ENCODE peak calls at places on chromosome 5, in eight cellular contexts. One of them, this sample, is unnamed.

GRCh38 chr5:96930058-96930457 is 5.8 kb upstream of the LNPEP start:
- DNase-seq in aorta: no peak
- DNase-seq in brain microvascular endothelial cell: peak; percentile 72
- DNase-seq in HCT116: no peak
- DNase-seq in GM23248: no peak
- DNase-seq in right cardiac atrium: no peak
- DNase-seq in caudate nucleus: no peak
- DNase-seq in CD8-positive, alpha-beta T cell: no peak
- DNase-seq in this sample: no peak

GRCh38 chr5:140236896-140237598 is 62.1 kb downstream of the CYSTM1 start:
- DNase-seq in aorta: no peak
- DNase-seq in brain microvascular endothelial cell: no peak
- DNase-seq in HCT116: no peak
- DNase-seq in GM23248: no peak
- DNase-seq in right cardiac atrium: no peak
- DNase-seq in caudate nucleus: no peak
- DNase-seq in CD8-positive, alpha-beta T cell: no peak
- DNase-seq in this sample: peak; percentile 60

GRCh38 chr5:127296321-127296720 is 5.7 kb downstream of the MEGF10 start:
- DNase-seq in aorta: no peak
- DNase-seq in brain microvascular endothelial cell: peak; percentile 78
- DNase-seq in HCT116: no peak
- DNase-seq in GM23248: peak; percentile 79
- DNase-seq in right cardiac atrium: no peak
- DNase-seq in caudate nucleus: no peak
- DNase-seq in CD8-positive, alpha-beta T cell: no peak
- DNase-seq in this sample: peak; percentile 16

GRCh38 chr5:124341066-124341943 is 405.1 kb downstream of the ZNF608 start:
- DNase-seq in aorta: no peak
- DNase-seq in brain microvascular endothelial cell: no peak
- DNase-seq in HCT116: no peak
- DNase-seq in GM23248: no peak
- DNase-seq in right cardiac atrium: no peak
- DNase-seq in caudate nucleus: no peak
- DNase-seq in CD8-positive, alpha-beta T cell: no peak
- DNase-seq in this sample: no peak

GRCh38 chr5:137218471-137218870 is 280.7 kb downstream of the SPOCK1 start:
- DNase-seq in aorta: no peak
- DNase-seq in brain microvascular endothelial cell: no peak
- DNase-seq in HCT116: no peak
- DNase-seq in GM23248: peak; percentile 86
- DNase-seq in right cardiac atrium: no peak
- DNase-seq in caudate nucleus: no peak
- DNase-seq in CD8-positive, alpha-beta T cell: no peak
- DNase-seq in this sample: no peak

GRCh38 chr5:166772770-166773169 is 1518.7 kb upstream of the WWC1 start:
- DNase-seq in aorta: no peak
- DNase-seq in brain microvascular endothelial cell: no peak
- DNase-seq in HCT116: no peak
- DNase-seq in GM23248: peak; percentile 3
- DNase-seq in right cardiac atrium: no peak
- DNase-seq in caudate nucleus: no peak
- DNase-seq in CD8-positive, alpha-beta T cell: no peak
- DNase-seq in this sample: no peak

GRCh38 chr5:141363952-141364660 is at the start of gene PCDHGA5:
- DNase-seq in aorta: no peak
- DNase-seq in brain microvascular endothelial cell: no peak
- DNase-seq in HCT116: no peak
- DNase-seq in GM23248: no peak
- DNase-seq in right cardiac atrium: no peak
- DNase-seq in caudate nucleus: no peak
- DNase-seq in CD8-positive, alpha-beta T cell: no peak
- DNase-seq in this sample: no peak

GRCh38 chr5:40678021-40678939 is 1.4 kb upstream of the PTGER4 start:
- DNase-seq in aorta: no peak
- DNase-seq in brain microvascular endothelial cell: no peak
- DNase-seq in HCT116: no peak
- DNase-seq in GM23248: no peak
- DNase-seq in right cardiac atrium: no peak
- DNase-seq in caudate nucleus: no peak
- DNase-seq in CD8-positive, alpha-beta T cell: no peak
- DNase-seq in this sample: no peak

GRCh38 chr5:157888814-157889532 is 30.0 kb upstream of the CLINT1 start:
- DNase-seq in aorta: no peak
- DNase-seq in brain microvascular endothelial cell: no peak
- DNase-seq in HCT116: no peak
- DNase-seq in GM23248: no peak
- DNase-seq in right cardiac atrium: no peak
- DNase-seq in caudate nucleus: no peak
- DNase-seq in CD8-positive, alpha-beta T cell: no peak
- DNase-seq in this sample: peak; percentile 31

GRCh38 chr5:180201051-180201987 is 7.7 kb downstream of the RASGEF1C start:
- DNase-seq in aorta: no peak
- DNase-seq in brain microvascular endothelial cell: no peak
- DNase-seq in HCT116: peak; percentile 27
- DNase-seq in GM23248: peak; percentile 26
- DNase-seq in right cardiac atrium: no peak
- DNase-seq in caudate nucleus: no peak
- DNase-seq in CD8-positive, alpha-beta T cell: no peak
- DNase-seq in this sample: no peak

GRCh38 chr5:140054086-140054689 is 11.1 kb upstream of the NRG2 start:
- DNase-seq in aorta: no peak
- DNase-seq in brain microvascular endothelial cell: no peak
- DNase-seq in HCT116: no peak
- DNase-seq in GM23248: no peak
- DNase-seq in right cardiac atrium: no peak
- DNase-seq in caudate nucleus: no peak
- DNase-seq in CD8-positive, alpha-beta T cell: no peak
- DNase-seq in this sample: no peak

GRCh38 chr5:114101153-114101552 is 260.7 kb upstream of the KCNN2 start:
- DNase-seq in aorta: no peak
- DNase-seq in brain microvascular endothelial cell: peak; percentile 67
- DNase-seq in HCT116: peak; percentile 26
- DNase-seq in GM23248: peak; percentile 64
- DNase-seq in right cardiac atrium: no peak
- DNase-seq in caudate nucleus: no peak
- DNase-seq in CD8-positive, alpha-beta T cell: no peak
- DNase-seq in this sample: no peak

GRCh38 chr5:87132696-87133095 is 135.0 kb upstream of the RASA1 start:
- DNase-seq in aorta: no peak
- DNase-seq in brain microvascular endothelial cell: no peak
- DNase-seq in HCT116: no peak
- DNase-seq in GM23248: peak; percentile 30
- DNase-seq in right cardiac atrium: no peak
- DNase-seq in caudate nucleus: no peak
- DNase-seq in CD8-positive, alpha-beta T cell: no peak
- DNase-seq in this sample: no peak
- H3K27ac ChIP-seq in aorta: no peak overlapping the region
- H3K27ac ChIP-seq in brain microvascular endothelial cell: no peak overlapping the region
- H3K27ac ChIP-seq in HCT116: no peak overlapping the region
- H3K27ac ChIP-seq in GM23248: no peak overlapping the region
- H3K27ac ChIP-seq in right cardiac atrium: no peak overlapping the region
- H3K27ac ChIP-seq in caudate nucleus: no peak overlapping the region
- H3K27ac ChIP-seq in CD8-positive, alpha-beta T cell: no peak overlapping the region
- H3K27ac ChIP-seq in this sample: peak overlapping the region; percentile 44

GRCh38 chr5:1101991-1102713 is 9.7 kb downstream of the SLC12A7 start:
- DNase-seq in aorta: no peak
- DNase-seq in brain microvascular endothelial cell: no peak
- DNase-seq in HCT116: no peak
- DNase-seq in GM23248: no peak
- DNase-seq in right cardiac atrium: peak; percentile 86
- DNase-seq in caudate nucleus: no peak
- DNase-seq in CD8-positive, alpha-beta T cell: no peak
- DNase-seq in this sample: no peak
- H3K27ac ChIP-seq in aorta: no peak overlapping the region
- H3K27ac ChIP-seq in brain microvascular endothelial cell: no peak overlapping the region
- H3K27ac ChIP-seq in HCT116: no peak overlapping the region
- H3K27ac ChIP-seq in GM23248: no peak overlapping the region
- H3K27ac ChIP-seq in right cardiac atrium: peak overlapping the region; percentile 72
- H3K27ac ChIP-seq in caudate nucleus: peak overlapping the region; percentile 19
- H3K27ac ChIP-seq in CD8-positive, alpha-beta T cell: no peak overlapping the region
- H3K27ac ChIP-seq in this sample: no peak overlapping the region

DNA sequence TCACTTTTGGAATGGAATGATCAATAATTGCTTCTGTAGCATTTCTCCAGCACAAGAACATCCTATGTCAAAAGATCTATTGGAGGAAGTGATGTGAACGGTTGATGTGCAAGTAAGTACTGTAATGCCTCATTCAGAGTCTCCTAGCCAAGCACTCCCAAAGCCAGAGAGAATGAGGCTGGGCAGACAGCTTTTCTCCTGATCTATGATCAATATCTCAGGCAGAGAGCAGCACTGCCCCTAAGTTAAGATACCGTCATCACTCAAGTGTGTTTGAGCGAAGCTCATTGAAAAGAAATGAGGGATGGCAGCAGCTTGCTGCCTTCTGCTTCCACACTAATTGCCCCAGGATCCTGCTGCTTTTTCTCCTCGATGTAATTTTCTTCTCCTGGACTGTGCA is 324.1 kb upstream of the GRAMD2B start:
- DNase-seq in aorta: no peak
- DNase-seq in brain microvascular endothelial cell: no peak
- DNase-seq in HCT116: no peak
- DNase-seq in GM23248: no peak
- DNase-seq in right cardiac atrium: no peak
- DNase-seq in caudate nucleus: no peak
- DNase-seq in CD8-positive, alpha-beta T cell: no peak
- DNase-seq in this sample: no peak
- H3K27ac ChIP-seq in aorta: no peak overlapping the region
- H3K27ac ChIP-seq in brain microvascular endothelial cell: no peak overlapping the region
- H3K27ac ChIP-seq in HCT116: no peak overlapping the region
- H3K27ac ChIP-seq in GM23248: no peak overlapping the region
- H3K27ac ChIP-seq in right cardiac atrium: no peak overlapping the region
- H3K27ac ChIP-seq in caudate nucleus: no peak overlapping the region
- H3K27ac ChIP-seq in CD8-positive, alpha-beta T cell: no peak overlapping the region
- H3K27ac ChIP-seq in this sample: no peak overlapping the region

GRCh38 chr5:31133488-31133887 is 60.0 kb upstream of the CDH6 start:
- DNase-seq in aorta: no peak
- DNase-seq in brain microvascular endothelial cell: peak; percentile 42
- DNase-seq in HCT116: no peak
- DNase-seq in GM23248: peak; percentile 57
- DNase-seq in right cardiac atrium: no peak
- DNase-seq in caudate nucleus: no peak
- DNase-seq in CD8-positive, alpha-beta T cell: no peak
- DNase-seq in this sample: no peak

GRCh38 chr5:31137676-31138075 is 55.8 kb upstream of the CDH6 start:
- DNase-seq in aorta: no peak
- DNase-seq in brain microvascular endothelial cell: no peak
- DNase-seq in HCT116: no peak
- DNase-seq in GM23248: no peak
- DNase-seq in right cardiac atrium: no peak
- DNase-seq in caudate nucleus: no peak
- DNase-seq in CD8-positive, alpha-beta T cell: no peak
- DNase-seq in this sample: no peak

GRCh38 chr5:31130682-31131081 is 62.8 kb upstream of the CDH6 start:
- DNase-seq in aorta: no peak
- DNase-seq in brain microvascular endothelial cell: no peak
- DNase-seq in HCT116: no peak
- DNase-seq in GM23248: no peak
- DNase-seq in right cardiac atrium: no peak
- DNase-seq in caudate nucleus: no peak
- DNase-seq in CD8-positive, alpha-beta T cell: no peak
- DNase-seq in this sample: no peak

GRCh38 chr5:31131381-31131811 is 62.1 kb upstream of the CDH6 start:
- DNase-seq in aorta: no peak
- DNase-seq in brain microvascular endothelial cell: peak; percentile 36
- DNase-seq in HCT116: no peak
- DNase-seq in GM23248: no peak
- DNase-seq in right cardiac atrium: no peak
- DNase-seq in caudate nucleus: no peak
- DNase-seq in CD8-positive, alpha-beta T cell: no peak
- DNase-seq in this sample: no peak

DNA sequence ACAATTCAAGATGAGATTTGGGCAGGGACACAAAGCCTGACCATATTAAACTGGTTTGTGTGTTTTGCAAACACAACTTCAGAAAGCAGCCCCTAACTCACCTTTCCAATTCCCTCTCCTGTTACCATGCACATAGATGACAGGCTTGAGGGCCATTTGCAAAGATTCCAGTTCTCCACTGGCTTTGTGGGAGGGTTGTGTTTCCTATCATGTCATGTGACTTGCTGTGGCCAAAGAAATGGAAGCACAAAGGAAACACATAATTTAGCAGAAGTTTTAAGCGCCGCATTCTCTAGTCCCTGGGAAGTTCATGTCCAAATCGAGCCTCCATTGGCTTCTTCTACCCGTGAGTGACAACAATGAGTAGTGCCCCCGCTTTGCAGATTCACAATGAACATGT is 57.9 kb upstream of the CDH6 start:
- DNase-seq in aorta: no peak
- DNase-seq in brain microvascular endothelial cell: no peak
- DNase-seq in HCT116: no peak
- DNase-seq in GM23248: no peak
- DNase-seq in right cardiac atrium: no peak
- DNase-seq in caudate nucleus: no peak
- DNase-seq in CD8-positive, alpha-beta T cell: no peak
- DNase-seq in this sample: no peak
- H3K27ac ChIP-seq in aorta: no peak overlapping the region
- H3K27ac ChIP-seq in brain microvascular endothelial cell: no peak overlapping the region
- H3K27ac ChIP-seq in HCT116: no peak overlapping the region
- H3K27ac ChIP-seq in GM23248: no peak overlapping the region
- H3K27ac ChIP-seq in right cardiac atrium: no peak overlapping the region
- H3K27ac ChIP-seq in caudate nucleus: no peak overlapping the region
- H3K27ac ChIP-seq in CD8-positive, alpha-beta T cell: no peak overlapping the region
- H3K27ac ChIP-seq in this sample: no peak overlapping the region

DNA sequence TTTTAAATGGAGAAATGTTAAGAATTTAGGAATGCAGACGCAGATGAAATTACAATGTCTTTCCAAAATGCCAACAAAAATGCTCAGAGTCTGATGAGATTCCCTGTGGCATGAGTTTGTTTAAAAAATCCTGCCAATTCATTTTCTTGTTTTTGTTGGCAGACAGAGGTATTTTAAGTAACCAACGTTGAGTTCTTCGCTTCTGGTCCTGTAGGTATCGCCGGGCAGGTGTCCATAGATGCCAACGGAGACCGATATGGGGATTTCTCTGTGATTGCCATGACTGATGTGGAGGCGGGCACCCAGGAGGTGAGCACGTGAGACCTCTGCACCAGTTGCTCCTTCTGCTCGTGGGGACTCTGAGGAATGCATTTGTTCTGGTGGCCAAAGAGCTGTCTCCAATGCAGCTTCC is 69.4 kb downstream of the NPR3 start:
- DNase-seq in aorta: no peak
- DNase-seq in brain microvascular endothelial cell: no peak
- DNase-seq in HCT116: no peak
- DNase-seq in GM23248: peak; percentile 11
- DNase-seq in right cardiac atrium: no peak
- DNase-seq in caudate nucleus: no peak
- DNase-seq in CD8-positive, alpha-beta T cell: no peak
- DNase-seq in this sample: no peak
- H3K27ac ChIP-seq in aorta: peak overlapping the region; percentile 33
- H3K27ac ChIP-seq in brain microvascular endothelial cell: no peak overlapping the region
- H3K27ac ChIP-seq in HCT116: no peak overlapping the region
- H3K27ac ChIP-seq in GM23248: no peak overlapping the region
- H3K27ac ChIP-seq in right cardiac atrium: no peak overlapping the region
- H3K27ac ChIP-seq in caudate nucleus: no peak overlapping the region
- H3K27ac ChIP-seq in CD8-positive, alpha-beta T cell: no peak overlapping the region
- H3K27ac ChIP-seq in this sample: no peak overlapping the region

This sample was measured in epithelial cell of prostate.